ENCODE peak calls at places on chromosomes 2 and 18, in five cellular contexts. S is HepG2, T is H1, L is GM12892, I is K562. U is an unnamed sample.

GRCh38 chr18:49784427-49785185 is 28.7 kb downstream of the ACAA2 start:
- DNase-seq in L (no peak), S (no peak), T (no peak), I (no peak), U (no peak)

GRCh38 chr18:53984021-53984420 is 240.4 kb downstream of the MBD2 start:
- DNase-seq in T (no peak), L (no peak), S (no peak), I (no peak), U (no peak)

GRCh38 chr18:7632152-7633098 is 65.3 kb downstream of the PTPRM start:
- DNase-seq in I (no peak), S (no peak), T (no peak), L (no peak), U (no peak)

GRCh38 chr18:6509417-6510198 is 94.9 kb upstream of the L3MBTL4 start:
- DNase-seq in T (no peak), L (no peak), I (no peak), S (no peak), U (no peak)

GRCh38 chr2:190277234-190278112 is 42.2 kb downstream of the HIBCH start:
- DNase-seq in I (peak), S (peak), T (no peak), L (no peak), U (no peak)

GRCh38 chr18:55778731-55779460 is 190.9 kb upstream of the TCF4 start:
- DNase-seq in L (no peak), T (no peak), S (no peak), I (no peak), U (no peak)

GRCh38 chr2:48279347-48279746 is 250.6 kb upstream of the STON1 start:
- DNase-seq in S (no peak), T (no peak), L (no peak), I (peak), U (no peak)

GRCh38 chr2:45046786-45047185 is 37.5 kb upstream of the SIX2 start:
- DNase-seq in S (no peak), L (no peak), I (no peak), T (no peak), U (no peak)

GRCh38 chr2:230937362-230937761 is 12.3 kb upstream of the GPR55 start:
- DNase-seq in T (no peak), S (no peak), I (no peak), L (no peak), U (no peak)

GRCh38 chr18:79926715-79927596 is 24.5 kb downstream of the SLC66A2 start:
- DNase-seq in I (no peak), L (no peak), S (no peak), T (peak), U (no peak)

GRCh38 chr2:196823750-196824149 is 14.6 kb upstream of the C2orf66 start:
- DNase-seq in S (no peak), L (no peak), I (no peak), T (no peak), U (no peak)

GRCh38 chr18:63708650-63709049 is 5.9 kb downstream of the SERPINB11 start:
- DNase-seq in I (no peak), T (no peak), L (no peak), S (no peak), U (no peak)

GRCh38 chr18:37188016-37188791 is 359.3 kb downstream of the KIAA1328 start:
- DNase-seq in I (no peak), S (no peak), T (no peak), L (no peak), U (no peak)

GRCh38 chr2:1581965-1582625 is 162.2 kb downstream of the PXDN start:
- DNase-seq in S (no peak), T (no peak), L (no peak), I (no peak), U (no peak)

GRCh38 chr18:79494936-79495335 is 99.2 kb downstream of the NFATC1 start:
- DNase-seq in I (no peak), S (no peak), L (no peak), T (no peak), U (no peak)

GRCh38 chr2:149993316-149993715 is 405.7 kb upstream of the MMADHC start:
- DNase-seq in L (no peak), S (no peak), I (no peak), T (no peak), U (no peak)

GRCh38 chr2:161650116-161651015 is 26.1 kb downstream of the SLC4A10 start:
- DNase-seq in S (no peak), L (no peak), T (no peak), I (no peak), U (no peak)

GRCh38 chr2:188450740-188451480 is 159.2 kb downstream of the GULP1 start:
- DNase-seq in I (no peak), T (no peak), L (no peak), S (no peak), U (no peak)

GRCh38 chr2:119424284-119425118 is 7.2 kb upstream of the TMEM37 start:
- DNase-seq in L (no peak), I (no peak), T (no peak), S (no peak), U (no peak)

GRCh38 chr2:96727431-96727830 is 12.4 kb downstream of the LMAN2L start:
- DNase-seq in L (no peak), I (no peak), T (no peak), S (no peak), U (no peak)

GRCh38 chr18:48658721-48659120 is 119.9 kb downstream of the CTIF start:
- DNase-seq in S (no peak), I (no peak), L (no peak), T (no peak), U (no peak)

GRCh38 chr18:48656176-48656575 is 117.3 kb downstream of the CTIF start:
- DNase-seq in S (no peak), T (no peak), L (no peak), I (no peak), U (no peak)

GRCh38 chr18:48656582-48656981 is 117.8 kb downstream of the CTIF start:
- DNase-seq in S (no peak), I (no peak), T (no peak), L (no peak), U (no peak)

GRCh38 chr18:48659188-48660009 is 120.6 kb downstream of the CTIF start:
- DNase-seq in T (no peak), S (no peak), L (no peak), I (no peak), U (no peak)

GRCh38 chr18:48657446-48658120 is 118.8 kb downstream of the CTIF start:
- DNase-seq in T (no peak), I (no peak), S (no peak), L (no peak), U (no peak)
- TF ChIP-seq POLR2AphosphoS5 in T (no peak), I (no peak), S (no peak), L (no peak), U (no peak)

GRCh38 chr18:25349131-25349925 is 2.6 kb downstream of the ZNF521 start:
- DNase-seq in S (no peak), T (peak), I (no peak), L (peak), U (peak)
- TF ChIP-seq TAF1 in S (no peak), T (peak), I (no peak), L (no peak), U (no peak)

GRCh38 chr2:37670378-37671012 is 947 bp downstream of the CDC42EP3 start:
- DNase-seq in I (no peak), S (no peak), L (no peak), T (no peak), U (no peak)

GRCh38 chr2:37671816-37672103 is 318 bp upstream of the CDC42EP3 start:
- DNase-seq in T (no peak), L (no peak), I (no peak), S (no peak), U (no peak)

GRCh38 chr2:37672870-37673184 is 1.4 kb upstream of the CDC42EP3 start:
- DNase-seq in T (no peak), L (no peak), I (no peak), S (no peak), U (no peak)

GRCh38 chr2:37671013-37671815 is at the start of gene CDC42EP3:
- DNase-seq in I (peak), S (no peak), T (peak), L (peak), U (peak)

GRCh38 chr2:37672104-37672869 is 845 bp upstream of the CDC42EP3 start:
- DNase-seq in L (peak), S (peak), I (peak), T (peak), U (peak)
- TF ChIP-seq POLR2A in L (no peak), S (no peak), I (no peak), T (no peak), U (no peak)

DNA sequence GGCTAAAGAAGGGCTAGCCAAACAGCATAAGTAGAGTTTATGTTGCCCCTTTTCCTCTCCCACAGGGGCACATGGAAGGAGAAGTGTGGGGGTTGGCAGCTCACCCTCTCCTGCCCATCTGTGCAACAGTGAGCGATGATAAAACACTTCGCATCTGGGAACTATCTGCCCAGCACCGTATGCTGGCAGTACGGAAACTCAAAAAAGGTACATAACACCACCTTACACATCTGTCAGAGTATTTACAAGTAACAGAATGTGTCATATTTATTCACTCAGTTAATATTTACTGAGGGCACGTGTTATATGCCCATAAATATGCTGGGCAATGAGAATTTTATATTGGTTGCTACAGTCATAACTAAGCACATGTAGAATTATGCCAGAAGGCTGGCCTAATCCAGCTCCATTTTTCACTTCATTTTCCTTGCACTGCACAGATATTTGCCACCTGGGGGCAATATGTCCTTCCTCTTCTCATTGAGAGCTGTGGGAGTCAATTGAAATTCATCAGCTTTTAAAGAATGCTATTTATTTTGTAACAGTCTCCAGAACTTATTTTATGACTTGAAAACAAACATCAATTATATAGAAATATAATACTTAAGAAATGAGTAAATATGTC is 150.6 kb downstream of the RTN4 start:
- DNase-seq in L (no peak), I (peak), S (peak), T (no peak), U (no peak)
- TF ChIP-seq POLR2AphosphoS5 in L (no peak), I (no peak), S (no peak), T (no peak), U (no peak)

GRCh38 chr18:34492652-34493051 is 217.4 kb upstream of the DTNA start:
- DNase-seq in I (no peak), L (no peak), S (peak), T (no peak), U (no peak)
- TF ChIP-seq TAF1 in I (no peak), L (no peak), S (no peak), T (no peak), U (no peak)

DNA sequence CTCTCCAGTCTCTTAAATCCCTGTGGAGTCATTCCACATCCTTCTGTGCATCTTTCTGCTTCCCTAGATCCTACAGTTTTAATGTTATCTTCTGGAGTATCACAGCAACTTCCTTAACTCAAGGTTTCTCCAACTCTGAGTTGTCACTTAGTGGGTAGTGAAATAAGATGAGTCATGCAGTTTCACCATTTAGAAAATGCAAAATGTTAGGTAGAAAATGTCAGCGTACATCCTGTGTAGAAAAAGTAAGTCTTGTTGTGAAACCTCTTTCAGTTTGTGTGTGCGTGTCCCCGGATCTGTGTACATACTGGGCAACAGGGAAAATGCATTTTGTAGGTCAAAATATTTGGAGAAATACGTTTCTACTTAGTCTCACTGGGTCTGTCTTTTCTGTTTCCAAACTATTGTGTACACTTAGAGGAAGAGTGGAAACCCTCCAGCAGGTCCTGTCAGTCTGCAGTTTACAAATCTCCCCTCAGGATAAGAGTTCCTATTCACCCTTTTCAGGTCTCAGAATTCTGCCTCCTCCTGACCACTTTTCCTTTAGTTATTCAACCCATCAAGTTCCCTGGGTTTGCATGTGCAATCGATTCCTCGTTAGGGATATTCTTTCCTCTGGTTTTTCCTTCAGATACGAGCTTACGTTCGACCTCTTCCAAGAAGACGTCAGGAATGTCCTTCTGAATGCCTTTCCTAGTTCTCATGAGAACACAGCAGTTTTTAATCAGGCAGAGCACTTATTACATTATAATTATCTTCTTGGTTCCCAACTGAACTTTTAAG is 154.8 kb downstream of the TGIF1 start:
- DNase-seq in S (peak), I (no peak), L (no peak), T (no peak), U (no peak)
- TF ChIP-seq POLR2A in S (no peak), I (no peak), L (peak), T (peak), U (peak)

DNA sequence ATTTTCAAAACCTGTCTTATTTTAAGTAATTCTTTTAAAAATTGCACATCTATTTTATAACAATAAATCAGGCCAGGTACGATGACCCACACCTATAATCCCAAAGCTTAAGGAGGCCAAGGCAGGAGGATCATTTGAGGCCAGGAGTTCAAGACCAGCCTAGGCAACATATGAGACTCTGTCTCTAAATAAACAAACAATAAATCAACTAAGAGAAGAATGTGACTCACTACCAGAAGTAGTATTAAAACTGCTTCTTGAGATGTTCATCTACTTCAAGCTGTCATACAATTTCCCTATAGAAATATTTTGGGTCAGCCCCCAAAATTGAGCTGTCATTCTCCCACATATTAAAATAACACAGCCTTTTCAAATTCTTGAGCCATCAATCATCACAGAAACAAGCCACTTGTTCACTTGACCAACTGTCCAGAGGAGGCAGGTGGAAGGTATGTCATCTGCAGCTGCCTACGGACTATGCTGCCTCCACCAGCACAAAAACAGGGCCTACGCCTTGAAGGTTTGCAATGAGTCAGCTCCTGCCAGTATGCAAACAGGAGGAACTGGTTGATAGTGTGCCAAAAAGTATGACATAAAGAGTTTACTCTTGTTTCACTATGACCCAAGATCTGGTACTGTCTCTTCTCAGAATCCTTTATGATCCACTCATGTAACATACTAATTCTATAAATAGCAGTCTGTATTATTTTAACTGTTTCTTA is 33.6 kb downstream of the KIDINS220 start:
- DNase-seq in L (peak), T (no peak), I (peak), S (peak), U (peak)
- TF ChIP-seq POLR2AphosphoS5 in L (no peak), T (no peak), I (no peak), S (no peak), U (no peak)

U was measured in GM12891.